ENCODE peak calls at places on chromosomes 12 and 14, in five cellular contexts. W, Q, A, V and P are unnamed samples. For H3K36me3, the result is how much of the 10 kb centered on the place peaks cover.

GRCh38 chr12:112945515-112945914 is 7.2 kb downstream of the OAS3 start:
- DNase-seq in Q (no peak), V (no peak), A (no peak), W (no peak), P (no peak)

GRCh38 chr14:80636071-80636470 is 305.5 kb downstream of the CEP128 start:
- DNase-seq in W (no peak), A (no peak), Q (no peak), V (no peak), P (peak)

GRCh38 chr14:41817626-41818025 is 210.9 kb downstream of the LRFN5 start:
- DNase-seq in Q (no peak), V (peak), W (no peak), A (no peak), P (peak)

GRCh38 chr14:39339003-39339402 is 93.2 kb downstream of the FBXO33 start:
- DNase-seq in W (no peak), A (no peak), Q (no peak), V (no peak), P (no peak)

GRCh38 chr12:4271433-4272013 is 2.0 kb upstream of the CCND2 start:
- DNase-seq in A (no peak), V (no peak), W (no peak), Q (no peak), P (no peak)

GRCh38 chr12:82708056-82708455 is 21.4 kb downstream of the TMTC2 start:
- DNase-seq in V (no peak), W (no peak), A (no peak), Q (no peak), P (no peak)

GRCh38 chr12:110704750-110705149 is 15.8 kb upstream of the HVCN1 start:
- DNase-seq in A (no peak), W (no peak), V (no peak), Q (peak), P (no peak)

GRCh38 chr14:81137316-81137715 is 83.4 kb downstream of the GTF2A1 start:
- DNase-seq in Q (peak), W (no peak), A (no peak), V (peak), P (peak)

GRCh38 chr14:94394594-94395305 is 6.3 kb upstream of the SERPINA1 start:
- DNase-seq in W (peak), Q (peak), A (peak), V (peak), P (peak)

GRCh38 chr12:121455766-121456420 is 56.0 kb downstream of the RNF34 start:
- DNase-seq in W (no peak), V (no peak), Q (no peak), A (no peak), P (no peak)

GRCh38 chr14:22819191-22819988 is 4.2 kb upstream of the SLC7A7 start:
- DNase-seq in Q (peak), W (no peak), A (peak), V (peak), P (peak)

GRCh38 chr12:28583771-28584261 is 393.6 kb downstream of the CCDC91 start:
- DNase-seq in W (no peak), Q (peak), A (no peak), V (peak), P (no peak)

GRCh38 chr14:37472906-37473305 is 122.1 kb downstream of the FOXA1 start:
- DNase-seq in V (no peak), W (no peak), Q (no peak), A (no peak), P (no peak)

GRCh38 chr12:64666054-64666914 is 56.0 kb downstream of the RASSF3 start:
- DNase-seq in A (no peak), V (peak), Q (no peak), W (no peak), P (no peak)
- H3K27ac ChIP-seq in A (peak), V (peak), Q (no peak), W (peak), P (no peak)

GRCh38 chr12:57825451-57825850 is 6.9 kb upstream of the AVIL start:
- DNase-seq in V (no peak), Q (no peak), A (no peak), W (no peak), P (no peak)
- H3K36me3 ChIP-seq in V (half or more), Q (under half), A (half or more), W (half or more), P (half or more)

GRCh38 chr12:108306014-108306501 is 33.1 kb downstream of the CMKLR1 start:
- DNase-seq in V (peak), A (no peak), W (no peak), Q (peak), P (peak)
- H3K4me3 ChIP-seq in V (peak), A (peak), W (no peak), Q (peak), P (peak)

GRCh38 chr14:54342806-54343205 is 54.0 kb upstream of the CDKN3 start:
- DNase-seq in V (peak), Q (no peak), W (no peak), A (no peak), P (no peak)

GRCh38 chr14:54347044-54347443 is 49.8 kb upstream of the CDKN3 start:
- DNase-seq in Q (no peak), A (no peak), W (peak), V (no peak), P (no peak)

GRCh38 chr14:54343276-54344121 is 53.3 kb upstream of the CDKN3 start:
- DNase-seq in Q (no peak), W (no peak), V (peak), A (no peak), P (no peak)

GRCh38 chr14:54346257-54346656 is 50.5 kb upstream of the CDKN3 start:
- DNase-seq in Q (no peak), W (no peak), A (no peak), V (no peak), P (no peak)

GRCh38 chr14:54344445-54344844 is 52.4 kb upstream of the CDKN3 start:
- DNase-seq in V (no peak), W (no peak), Q (no peak), A (no peak), P (no peak)
- H3K27ac ChIP-seq in V (no peak), W (no peak), Q (no peak), A (no peak), P (no peak)

GRCh38 chr14:70671652-70672327 is 30.1 kb downstream of the TTC9 start:
- DNase-seq in V (no peak), Q (peak), A (no peak), W (no peak), P (no peak)
- H3K36me3 ChIP-seq in V (under half), Q (under half), A (under half), W (under half), P (under half)

GRCh38 chr14:92607251-92607650 is 93.7 kb downstream of the RIN3 start:
- DNase-seq in A (no peak), W (no peak), Q (no peak), V (no peak), P (no peak)
- H3K4me3 ChIP-seq in A (no peak), W (no peak), Q (no peak), V (no peak), P (no peak)

GRCh38 chr14:57066463-57066862 is 202.2 kb downstream of the EXOC5 start:
- DNase-seq in A (no peak), V (no peak), W (no peak), Q (no peak), P (no peak)
- H3K27ac ChIP-seq in A (no peak), V (no peak), W (no peak), Q (no peak), P (no peak)

DNA sequence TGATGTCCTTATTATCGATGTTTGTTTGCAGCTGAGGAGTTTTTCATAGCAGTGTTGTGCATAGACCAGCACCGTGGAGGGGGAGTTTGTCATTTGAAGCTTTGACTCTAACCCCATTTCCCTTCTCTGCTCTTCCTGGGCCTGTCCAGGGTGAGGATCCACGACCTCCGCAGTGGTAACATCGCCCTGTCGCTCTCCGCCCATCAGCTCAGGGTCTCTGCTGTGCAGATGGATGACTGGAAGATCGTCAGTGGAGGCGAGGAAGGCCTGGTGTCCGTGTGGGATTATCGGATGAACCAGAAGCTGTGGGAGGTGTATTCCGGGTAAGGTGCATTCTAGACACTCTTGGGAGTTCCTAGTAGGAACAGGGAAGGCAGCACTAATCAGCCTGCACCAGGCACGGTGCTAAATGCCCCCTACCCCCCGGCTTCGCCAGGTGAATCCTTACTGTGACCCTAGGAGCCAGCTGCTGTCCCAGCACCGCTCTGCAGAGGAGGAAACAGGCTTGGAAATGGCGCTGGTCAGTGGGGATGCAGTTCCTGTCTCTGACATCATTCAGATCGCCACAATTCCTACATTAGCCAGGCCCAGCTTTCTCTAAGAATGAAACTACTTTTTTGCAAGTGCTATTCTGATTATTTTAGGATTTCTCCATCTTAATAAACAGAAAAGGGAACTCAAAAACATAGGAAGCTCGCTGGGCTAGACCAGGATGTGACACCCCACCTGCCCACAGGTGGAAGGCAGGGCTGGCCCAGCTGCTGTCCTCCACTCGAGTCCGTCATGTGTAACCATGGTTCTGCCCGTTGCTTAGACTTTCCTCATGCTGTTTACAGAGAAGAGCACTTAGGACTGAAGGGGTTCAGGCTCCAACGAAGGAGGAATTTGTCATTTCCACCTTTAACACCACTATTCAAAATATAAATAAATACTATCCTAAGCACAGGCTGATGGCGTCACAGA is 74.9 kb downstream of the TESC start:
- DNase-seq in V (no peak), W (no peak), A (no peak), Q (no peak), P (no peak)
- H3K36me3 ChIP-seq in V (under half), W (under half), A (under half), Q (under half), P (under half)

GRCh38 chr12:78240827-78241226 is 410.1 kb downstream of the NAV3 start:
- DNase-seq in A (no peak), V (no peak), Q (no peak), W (no peak), P (no peak)
- H3K4me3 ChIP-seq in A (no peak), V (no peak), Q (no peak), W (no peak), P (no peak)

DNA sequence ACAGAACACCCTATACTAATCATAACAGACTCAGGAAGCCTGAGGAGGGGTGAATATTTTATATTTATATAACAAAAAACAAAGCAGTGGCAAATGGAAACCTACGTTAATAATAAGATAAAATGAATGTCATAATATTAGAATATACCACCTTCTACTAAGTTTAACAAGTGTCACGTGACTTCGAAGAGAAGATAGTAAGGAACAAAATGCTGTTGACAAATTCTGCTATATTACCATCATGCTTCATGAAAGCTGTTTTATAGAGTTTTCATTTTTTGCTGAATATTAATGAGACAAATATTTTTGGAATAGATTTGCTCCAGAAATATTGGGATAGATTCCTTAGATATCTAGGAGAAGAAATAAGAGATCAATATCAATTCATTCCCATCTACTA is 450.6 kb upstream of the DCN start:
- DNase-seq in Q (no peak), A (no peak), V (no peak), W (no peak), P (no peak)
- H3K27ac ChIP-seq in Q (no peak), A (no peak), V (no peak), W (no peak), P (no peak)